ENCODE peak calls at places on chromosomes 13 and 19, in five cellular contexts. D is endothelial cell, Q is glutamatergic neuron, I is nephron progenitor cell, F is omental fat pad. J is an unnamed sample.

GRCh38 chr13:112638157-112638750 is 50.3 kb upstream of the TUBGCP3 start:
- DNase-seq in D (no peak), Q (no peak), I (no peak), F (no peak), J (no peak)

GRCh38 chr19:38870612-38871011 is 7.5 kb downstream of the RINL start:
- DNase-seq in D (no peak), Q (no peak), I (no peak), F (no peak), J (no peak)

GRCh38 chr19:19385900-19386339 is 19.6 kb upstream of the GATAD2A start:
- DNase-seq in D (peak), Q (peak), I (peak), F (no peak), J (no peak)

GRCh38 chr13:75469087-75469486 is 12.9 kb downstream of the TBC1D4 start:
- DNase-seq in D (no peak), Q (no peak), I (peak), F (no peak), J (peak)

GRCh38 chr13:49374585-49375290 is 69.1 kb downstream of the CAB39L start:
- DNase-seq in D (no peak), Q (no peak), I (no peak), F (no peak), J (peak)

GRCh38 chr19:28436320-28436719 is 776.6 kb downstream of the UQCRFS1 start:
- DNase-seq in D (no peak), Q (no peak), I (no peak), F (no peak), J (no peak)

GRCh38 chr13:41649659-41650058 is 192.3 kb downstream of the RGCC start:
- DNase-seq in D (peak), Q (no peak), I (no peak), F (no peak), J (peak)

GRCh38 chr19:17830567-17831418 is 9.5 kb upstream of the INSL3 start:
- DNase-seq in D (peak), Q (peak), I (peak), F (no peak), J (peak)

GRCh38 chr19:42402376-42403116 is 12.4 kb upstream of the CNFN start:
- DNase-seq in D (no peak), Q (no peak), I (no peak), F (no peak), J (no peak)

GRCh38 chr19:38674388-38675133 is 27.1 kb downstream of the ACTN4 start:
- DNase-seq in D (no peak), Q (no peak), I (no peak), F (no peak), J (no peak)

GRCh38 chr13:109130093-109130835 is 500.9 kb downstream of the MYO16 start:
- DNase-seq in D (no peak), Q (peak), I (no peak), F (no peak), J (no peak)

GRCh38 chr13:109139346-109139745 is 509.9 kb downstream of the MYO16 start:
- DNase-seq in D (no peak), Q (no peak), I (no peak), F (no peak), J (no peak)

GRCh38 chr13:109131698-109132257 is 502.4 kb downstream of the MYO16 start:
- DNase-seq in D (no peak), Q (no peak), I (no peak), F (no peak), J (peak)

GRCh38 chr13:109136873-109137272 is 507.5 kb downstream of the MYO16 start:
- DNase-seq in D (no peak), Q (no peak), I (no peak), F (no peak), J (no peak)

GRCh38 chr13:109135018-109135417 is 505.6 kb downstream of the MYO16 start:
- DNase-seq in D (no peak), Q (no peak), I (no peak), F (no peak), J (no peak)
- TF ChIP-seq CTCF in D (no peak), Q (no peak), I (no peak), F (no peak), J (peak)

GRCh38 chr13:64446372-64446771 is 2783.8 kb downstream of the PCDH9 start:
- DNase-seq in D (no peak), Q (no peak), I (no peak), F (no peak), J (peak)
- TF ChIP-seq CTCF in D (peak), Q (peak), I (peak), F (no peak), J (peak)

GRCh38 chr19:8815780-8816179 is 16.3 kb downstream of the ZNF558 start:
- DNase-seq in D (no peak), Q (no peak), I (no peak), F (no peak), J (no peak)
- TF ChIP-seq CTCF in D (no peak), Q (no peak), I (no peak), F (no peak), J (no peak)

GRCh38 chr19:1978346-1978894 is 37.1 kb downstream of the BTBD2 start:
- DNase-seq in D (no peak), Q (no peak), I (no peak), F (no peak), J (no peak)
- TF ChIP-seq CTCF in D (no peak), Q (no peak), I (no peak), F (no peak), J (no peak)

GRCh38 chr19:4622695-4623421 is 16.5 kb upstream of the TNFAIP8L1 start:
- DNase-seq in D (no peak), Q (no peak), I (peak), F (no peak), J (no peak)
- TF ChIP-seq CTCF in D (no peak), Q (no peak), I (no peak), F (no peak), J (peak)

GRCh38 chr19:12873891-12874745 is 7.1 kb downstream of the DNASE2 start:
- DNase-seq in D (no peak), Q (no peak), I (no peak), F (no peak), J (no peak)

GRCh38 chr19:12871681-12872080 is 9.6 kb downstream of the DNASE2 start:
- DNase-seq in D (no peak), Q (no peak), I (no peak), F (no peak), J (no peak)

GRCh38 chr19:12875086-12875485 is 6.2 kb downstream of the DNASE2 start:
- DNase-seq in D (no peak), Q (no peak), I (no peak), F (no peak), J (no peak)

GRCh38 chr19:12872255-12872654 is 9.0 kb downstream of the DNASE2 start:
- DNase-seq in D (no peak), Q (no peak), I (no peak), F (no peak), J (no peak)

DNA sequence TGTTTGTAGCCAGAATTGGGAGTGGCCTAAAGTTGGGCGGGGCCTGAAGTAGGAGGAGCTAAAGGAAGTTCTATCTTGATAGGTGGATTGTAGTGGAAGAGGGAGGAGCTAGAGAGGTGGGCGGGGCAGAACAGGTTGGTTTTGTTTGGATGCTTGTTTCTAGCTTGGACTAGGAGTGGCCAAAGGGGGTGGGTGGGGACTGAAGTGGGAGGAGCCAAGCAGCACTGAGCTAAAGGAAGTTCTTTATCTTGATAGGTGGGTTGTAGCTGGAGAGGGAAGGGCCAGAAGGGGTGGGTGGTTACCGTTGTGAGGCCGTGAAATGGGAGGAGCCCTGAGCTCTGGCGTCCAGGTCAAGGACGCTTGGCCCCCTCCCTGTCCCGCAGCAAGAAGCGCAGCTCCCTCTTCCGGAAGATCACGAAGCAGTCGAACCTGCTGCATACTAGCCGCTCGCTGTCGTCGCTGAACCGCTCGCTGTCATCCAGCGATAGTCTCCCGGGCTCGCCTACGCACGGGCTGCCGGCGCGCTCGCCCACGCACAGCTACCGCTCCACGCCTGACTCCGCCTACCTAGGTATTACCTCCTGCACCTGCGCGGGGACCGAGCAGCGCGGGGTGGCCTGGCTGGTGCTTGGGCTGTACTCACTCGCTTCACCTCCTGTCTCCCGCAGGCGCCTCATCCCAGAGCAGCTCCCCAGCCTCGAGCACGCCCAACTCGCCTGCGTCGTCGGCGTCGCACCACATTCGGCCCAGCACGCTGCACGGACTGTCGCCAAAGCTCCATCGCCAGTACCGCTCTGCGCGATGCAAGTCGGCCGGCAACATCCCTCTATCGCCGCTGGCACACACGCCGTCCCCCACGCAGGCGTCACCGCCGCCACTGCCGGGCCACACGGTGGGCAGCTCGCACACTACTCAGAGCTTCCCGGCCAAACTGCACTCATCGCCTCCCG is 8.0 kb downstream of the DNASE2 start:
- DNase-seq in D (no peak), Q (peak), I (peak), F (peak), J (peak)
- TF ChIP-seq CTCF in D (no peak), Q (no peak), I (no peak), F (no peak), J (no peak)

DNA sequence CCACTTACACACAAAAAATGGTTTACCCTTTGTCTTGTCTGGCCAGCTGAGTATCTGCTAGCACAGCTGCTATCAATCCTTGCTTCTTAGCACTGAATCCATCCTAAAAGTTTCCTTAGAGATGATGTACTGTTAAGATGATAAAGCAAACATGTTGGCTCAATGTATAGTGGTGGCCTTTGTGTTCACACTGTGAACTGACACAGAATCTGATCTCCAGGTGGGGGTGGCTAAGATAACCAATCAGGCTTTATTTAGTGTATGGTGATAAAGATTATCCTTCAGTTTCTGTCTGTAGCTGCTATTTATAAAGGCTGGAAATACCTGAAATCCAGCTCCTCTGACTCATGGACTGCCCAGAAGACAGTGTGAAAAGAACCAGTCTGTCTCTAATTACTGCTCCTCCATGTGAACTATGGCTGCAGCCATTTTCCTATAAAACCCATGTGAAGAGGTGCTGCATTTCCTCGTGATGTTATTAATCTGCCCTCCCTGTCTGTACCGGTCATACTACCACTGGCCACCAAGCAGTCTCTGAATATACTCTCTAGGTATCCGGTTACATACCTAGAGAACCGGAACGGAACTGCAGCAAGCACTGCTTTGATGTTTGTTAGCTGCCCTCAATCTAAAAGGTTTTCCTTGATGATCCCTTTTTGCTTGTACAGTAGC is 238.1 kb downstream of the LHFPL6 start:
- DNase-seq in D (no peak), Q (no peak), I (peak), F (no peak), J (no peak)
- TF ChIP-seq CTCF in D (no peak), Q (no peak), I (peak), F (no peak), J (no peak)

DNA sequence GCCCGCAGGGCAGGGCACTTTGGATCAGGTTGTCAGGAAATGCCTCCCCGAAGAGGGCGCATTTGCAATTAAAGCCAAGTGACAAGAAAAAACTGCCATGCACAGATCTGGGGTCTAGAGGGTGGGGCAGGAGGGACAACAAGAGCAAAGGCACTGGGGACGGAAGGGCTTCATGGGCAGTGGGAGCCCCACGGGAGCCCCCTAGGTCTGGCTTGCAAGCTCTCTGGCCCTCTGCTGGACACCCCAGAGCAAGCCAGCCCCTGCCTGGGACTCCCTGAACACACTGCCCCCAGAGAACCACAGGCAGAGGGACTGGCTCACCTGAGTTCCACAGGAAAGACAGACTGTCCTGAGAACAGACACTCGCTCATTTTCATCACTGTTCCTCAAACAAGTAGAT is 30.2 kb upstream of the C19orf12 start:
- DNase-seq in D (peak), Q (peak), I (peak), F (no peak), J (no peak)
- TF ChIP-seq CTCF in D (peak), Q (peak), I (peak), F (no peak), J (peak)

GRCh38 chr19:56348289-56348877 is 33.7 kb upstream of the ZSCAN5A start:
- DNase-seq in D (no peak), Q (no peak), I (no peak), F (no peak), J (peak)
- TF ChIP-seq CTCF in D (peak), Q (no peak), I (no peak), F (no peak), J (peak)

GRCh38 chr19:45444318-45445041 is 20.8 kb upstream of the ERCC1 start:
- DNase-seq in D (peak), Q (peak), I (peak), F (peak), J (peak)
- TF ChIP-seq CTCF in D (no peak), Q (no peak), I (no peak), F (no peak), J (no peak)